ENCODE peak calls at places on chromosomes 5 and 9, in six cellular contexts. U is C1 segment of cervical spinal cord; I is stromal cell of bone marrow; E is hypothalamus; C is stimulated activated CD4-positive, alpha-beta T cell treated with anti-CD3 and anti-CD28 coated beads, TNF-alpha, amount 100 ng/mL, for 48 hours; Z is naive B cell. R is an unnamed sample.

GRCh38 chr5:120615967-120616645 is 152.0 kb downstream of the PRR16 start:
- DNase-seq in U (no peak), E (no peak), Z (no peak), C (no peak), I (peak), R (no peak)

GRCh38 chr9:134598884-134599245 is 42.7 kb upstream of the COL5A1 start:
- DNase-seq in Z (no peak), I (no peak), C (no peak), U (no peak), E (no peak), R (no peak)

GRCh38 chr9:306907-307306 is 92.2 kb downstream of the DOCK8 start:
- DNase-seq in C (peak), I (no peak), E (no peak), U (no peak), Z (peak), R (no peak)

GRCh38 chr5:23411200-23411599 is 96.2 kb upstream of the PRDM9 start:
- DNase-seq in E (no peak), I (no peak), Z (no peak), U (no peak), C (no peak), R (no peak)

GRCh38 chr5:78699565-78700143 is 51.1 kb upstream of the LHFPL2 start:
- DNase-seq in E (no peak), U (no peak), Z (no peak), I (peak), C (no peak), R (no peak)

GRCh38 chr9:122954253-122954691 is 13.5 kb downstream of the RABGAP1 start:
- DNase-seq in E (no peak), U (no peak), I (no peak), C (no peak), Z (no peak), R (no peak)

GRCh38 chr9:113638916-113639315 is 175.4 kb downstream of the RGS3 start:
- DNase-seq in U (no peak), I (no peak), E (no peak), Z (no peak), C (no peak), R (no peak)

GRCh38 chr5:31119938-31120641 is 73.4 kb upstream of the CDH6 start:
- DNase-seq in Z (no peak), I (no peak), U (no peak), C (no peak), E (no peak), R (no peak)

GRCh38 chr5:168946363-168946762 is 354.6 kb downstream of the SLIT3 start:
- DNase-seq in E (no peak), I (no peak), Z (no peak), U (no peak), C (no peak), R (no peak)

GRCh38 chr5:158707534-158707933 is 392.2 kb downstream of the EBF1 start:
- DNase-seq in I (no peak), C (no peak), Z (no peak), E (no peak), U (no peak), R (no peak)

GRCh38 chr9:120841930-120842684 is 615 bp downstream of the PSMD5 start:
- DNase-seq in C (no peak), E (no peak), U (no peak), I (no peak), Z (no peak), R (peak)

GRCh38 chr9:136323420-136323819 is 3.9 kb upstream of the GPSM1 start:
- DNase-seq in Z (no peak), I (no peak), U (no peak), C (no peak), E (no peak), R (no peak)

GRCh38 chr9:120292606-120293005 is 287.4 kb downstream of the CDK5RAP2 start:
- DNase-seq in C (no peak), Z (no peak), U (no peak), I (no peak), E (no peak), R (no peak)

GRCh38 chr9:101848485-101848919 is 110.1 kb upstream of the GRIN3A start:
- DNase-seq in U (no peak), I (peak), Z (no peak), E (no peak), C (no peak), R (no peak)

GRCh38 chr5:122153230-122153629 is 23.9 kb downstream of the ZNF474 start:
- DNase-seq in Z (no peak), I (peak), E (no peak), C (no peak), U (no peak), R (no peak)

GRCh38 chr5:67160985-67161384 is 35.6 kb downstream of the CD180 start:
- DNase-seq in E (no peak), I (peak), C (no peak), Z (no peak), U (no peak), R (no peak)

GRCh38 chr5:112418412-112419049 is 546 bp downstream of the EPB41L4A start:
- DNase-seq in U (no peak), E (no peak), Z (peak), I (no peak), C (no peak), R (no peak)

GRCh38 chr5:142325677-142326479 is 1.1 kb upstream of the SPRY4 start:
- DNase-seq in Z (no peak), E (no peak), U (no peak), C (no peak), I (no peak), R (peak)

GRCh38 chr9:131578778-131579504 is 33.6 kb downstream of the PRRT1B start:
- DNase-seq in U (no peak), I (no peak), C (peak), Z (peak), E (peak), R (no peak)

GRCh38 chr5:175560011-175560410 is 81.7 kb downstream of the SFXN1 start:
- DNase-seq in Z (no peak), E (no peak), U (no peak), C (no peak), I (no peak), R (no peak)

GRCh38 chr9:137074657-137075274 is 2.6 kb upstream of the UAP1L1 start:
- DNase-seq in U (no peak), C (no peak), E (no peak), Z (no peak), I (no peak), R (no peak)